ENCODE peak calls at places on chromosomes 4 and X, in five cellular contexts. One of them, this sample, is unnamed.

GRCh38 chrX:75038925-75039324 is 113.7 kb upstream of the NEXMIF start:
- DNase-seq in astrocyte of the hippocampus: peak; percentile 10
- DNase-seq in cardiac muscle cell: peak; percentile 21
- DNase-seq in cardiac fibroblast: peak; percentile 50
- DNase-seq in ACHN: peak; percentile 10
- DNase-seq in this sample: peak; percentile 1

GRCh38 chr4:69823048-69823447 is 36.9 kb downstream of the SULT1E1 start:
- DNase-seq in astrocyte of the hippocampus: no peak
- DNase-seq in cardiac muscle cell: no peak
- DNase-seq in cardiac fibroblast: no peak
- DNase-seq in ACHN: no peak
- DNase-seq in this sample: no peak

GRCh38 chr4:123876122-123876521 is 479.5 kb downstream of the SPRY1 start:
- DNase-seq in astrocyte of the hippocampus: no peak
- DNase-seq in cardiac muscle cell: no peak
- DNase-seq in cardiac fibroblast: no peak
- DNase-seq in ACHN: no peak
- DNase-seq in this sample: no peak

GRCh38 chr4:174217273-174218126 is 66.0 kb downstream of the FBXO8 start:
- DNase-seq in astrocyte of the hippocampus: peak; percentile 71
- DNase-seq in cardiac muscle cell: peak; percentile 76
- DNase-seq in cardiac fibroblast: peak; percentile 36
- DNase-seq in ACHN: peak; percentile 20
- DNase-seq in this sample: no peak

GRCh38 chr4:81314196-81314896 is 99.3 kb upstream of the PRKG2 start:
- DNase-seq in astrocyte of the hippocampus: no peak
- DNase-seq in cardiac muscle cell: peak; percentile 91
- DNase-seq in cardiac fibroblast: peak; percentile 70
- DNase-seq in ACHN: peak; percentile 52
- DNase-seq in this sample: peak; percentile 95

GRCh38 chrX:84064814-84065213 is 123.2 kb downstream of the RPS6KA6 start:
- DNase-seq in astrocyte of the hippocampus: no peak
- DNase-seq in cardiac muscle cell: no peak
- DNase-seq in cardiac fibroblast: no peak
- DNase-seq in ACHN: no peak
- DNase-seq in this sample: no peak

GRCh38 chrX:120365320-120365719 is 3.4 kb downstream of the ATP1B4 start:
- DNase-seq in astrocyte of the hippocampus: peak; percentile 5
- DNase-seq in cardiac muscle cell: peak; percentile 17
- DNase-seq in cardiac fibroblast: peak; percentile 21
- DNase-seq in ACHN: peak; percentile 15
- DNase-seq in this sample: no peak

GRCh38 chr4:156615066-156615514 is 356.5 kb downstream of the PDGFC start:
- DNase-seq in astrocyte of the hippocampus: peak; percentile 92
- DNase-seq in cardiac muscle cell: peak; percentile 89
- DNase-seq in cardiac fibroblast: peak; percentile 94
- DNase-seq in ACHN: no peak
- DNase-seq in this sample: peak; percentile 10

GRCh38 chrX:123476636-123477219 is 256.1 kb downstream of the THOC2 start:
- DNase-seq in astrocyte of the hippocampus: peak; percentile 57
- DNase-seq in cardiac muscle cell: no peak
- DNase-seq in cardiac fibroblast: no peak
- DNase-seq in ACHN: no peak
- DNase-seq in this sample: no peak

This sample was measured in renal cortical epithelial cell.